ENCODE peak calls at places on chromosomes 7 and 10, in nine cellular contexts. S is SK-N-SH; M is hypothalamus; U is naive thymus-derived CD8-positive, alpha-beta T cell; K is Kasumi-1; V is anterior cingulate cortex; W is heart right ventricle; L is GM12878; Q is activated T-cell treated with anti-CD3 and anti-CD28 coated beads, Interleukin-2, amount 50 U/mL, for 48 hours. P is an unnamed sample.

GRCh38 chr10:31341552-31341951 is 22.5 kb downstream of the ZEB1 start:
- DNase-seq in W (no peak), Q (no peak), V (no peak), S (no peak), M (no peak), K (no peak), U (no peak), L (no peak), P (no peak)

GRCh38 chr10:84541289-84541637 is 212.9 kb downstream of the CCSER2 start:
- DNase-seq in M (no peak), S (no peak), K (no peak), Q (no peak), W (no peak), L (no peak), U (no peak), V (no peak), P (no peak)

GRCh38 chr7:54860003-54860775 is 101.2 kb upstream of the SEC61G start:
- DNase-seq in U (no peak), V (no peak), W (no peak), L (no peak), Q (no peak), K (no peak), M (no peak), S (no peak), P (no peak)

GRCh38 chr10:102434251-102434913 is 2.0 kb upstream of the CUEDC2 start:
- DNase-seq in V (no peak), K (peak), W (no peak), Q (peak), L (no peak), S (no peak), M (no peak), U (no peak), P (no peak)

GRCh38 chr10:89165923-89166322 is 41.2 kb downstream of the CH25H start:
- DNase-seq in M (no peak), Q (no peak), U (no peak), K (no peak), W (no peak), L (no peak), S (no peak), V (no peak), P (no peak)

GRCh38 chr7:103989785-103990775 is 622 bp upstream of the RELN start:
- DNase-seq in U (no peak), W (no peak), S (peak), Q (peak), L (no peak), K (no peak), M (no peak), V (no peak), P (peak)

GRCh38 chr7:47586925-47587324 is 5.0 kb upstream of the TNS3 start:
- DNase-seq in U (no peak), S (no peak), Q (no peak), V (no peak), W (no peak), K (no peak), L (no peak), M (no peak), P (no peak)

GRCh38 chr7:90869335-90869734 is 273.2 kb downstream of the CDK14 start:
- DNase-seq in S (no peak), V (no peak), W (no peak), K (no peak), Q (no peak), L (no peak), M (no peak), U (no peak), P (no peak)

GRCh38 chr10:117320050-117320665 is 55.1 kb downstream of the PDZD8 start:
- DNase-seq in K (peak), W (no peak), Q (no peak), S (peak), L (no peak), U (no peak), M (no peak), V (no peak), P (no peak)

GRCh38 chr10:117216028-117216427 is 18.7 kb downstream of the KCNK18 start:
- DNase-seq in V (no peak), M (no peak), U (no peak), K (no peak), L (no peak), S (no peak), W (no peak), Q (no peak), P (no peak)

GRCh38 chr7:143345428-143345900 is 17.0 kb downstream of the FAM131B start:
- DNase-seq in M (peak), S (peak), W (no peak), K (no peak), L (no peak), Q (peak), V (no peak), U (peak), P (no peak)

GRCh38 chr10:105634283-105634682 is 993.2 kb downstream of the SORCS3 start:
- DNase-seq in Q (no peak), K (no peak), V (no peak), S (no peak), U (no peak), M (no peak), L (no peak), W (no peak), P (no peak)

GRCh38 chr10:132309466-132309865 is 1.7 kb upstream of the STK32C start:
- DNase-seq in M (no peak), S (no peak), V (no peak), K (no peak), Q (no peak), U (no peak), L (no peak), W (no peak), P (no peak)

GRCh38 chr7:130734525-130735272 is 692 bp upstream of the KLF14 start:
- DNase-seq in U (no peak), W (no peak), V (no peak), Q (no peak), K (peak), L (no peak), M (no peak), S (peak), P (no peak)

GRCh38 chr10:112115781-112116385 is 67.7 kb downstream of the GPAM start:
- DNase-seq in S (peak), U (peak), K (peak), Q (peak), L (no peak), M (peak), W (no peak), V (no peak), P (no peak)

GRCh38 chr7:120873367-120873766 is 15.4 kb upstream of the TSPAN12 start:
- DNase-seq in W (no peak), L (no peak), S (no peak), U (no peak), M (no peak), Q (no peak), K (no peak), V (no peak), P (no peak)

GRCh38 chr7:157527686-157528085 is 190.9 kb downstream of the DNAJB6 start:
- DNase-seq in Q (peak), L (no peak), S (no peak), V (no peak), K (no peak), U (no peak), M (no peak), W (no peak), P (no peak)

P was measured in right cardiac atrium.